ENCODE peak calls at places on chromosomes 1 and 21, in ten cellular contexts. N is foreskin fibroblast, V is GM12865, A is AG09309, L is natural killer cell, Z is GM06990, F is cardiac fibroblast, R is endothelial cell, M is nephron progenitor cell, S is upper lobe of left lung. D is an unnamed sample.

GRCh38 chr1:247107694-247108093 is 3.5 kb upstream of the ZNF669 start:
- DNase-seq in N (no peak), V (no peak), A (no peak), L (no peak), Z (no peak), F (no peak), R (no peak), M (no peak), S (no peak), D (no peak)

GRCh38 chr1:33296082-33296458 is 24.8 kb downstream of the A3GALT2 start:
- DNase-seq in N (peak; percentile 63), V (no peak), A (no peak), L (no peak), Z (no peak), F (no peak), R (no peak), M (no peak), S (no peak), D (no peak)

GRCh38 chr1:195721210-195721971 is 886.8 kb downstream of the KCNT2 start:
- DNase-seq in N (no peak), V (no peak), A (no peak), L (no peak), Z (no peak), F (no peak), R (no peak), M (no peak), S (no peak), D (no peak)

GRCh38 chr1:23577056-23577985 is 18.0 kb upstream of the ID3 start:
- DNase-seq in N (peak; percentile 76), V (peak; percentile 96), A (peak; percentile 79), L (no peak), Z (peak; percentile 74), F (peak; percentile 91), R (no peak), M (no peak), S (no peak), D (peak; percentile 96)

GRCh38 chr1:118294817-118295486 is 109.9 kb upstream of the SPAG17 start:
- DNase-seq in N (peak; percentile 17), V (no peak), A (peak; percentile 2), L (no peak), Z (no peak), F (peak; percentile 2), R (no peak), M (peak; percentile 11), S (no peak), D (no peak)

GRCh38 chr1:89986020-89986419 is 8.9 kb upstream of the ZNF326 start:
- DNase-seq in N (no peak), V (no peak), A (no peak), L (no peak), Z (no peak), F (no peak), R (no peak), M (no peak), S (no peak), D (no peak)

GRCh38 chr1:13899856-13900255 is 199.9 kb downstream of the PRDM2 start:
- DNase-seq in N (peak; percentile 78), V (no peak), A (peak; percentile 65), L (no peak), Z (no peak), F (peak; percentile 52), R (no peak), M (no peak), S (no peak), D (peak; percentile 44)

GRCh38 chr1:91282695-91283420 is 121.8 kb downstream of the HFM1 start:
- DNase-seq in N (peak; percentile 83), V (peak; percentile 76), A (peak; percentile 47), L (no peak), Z (no peak), F (peak; percentile 88), R (peak; percentile 68), M (peak; percentile 57), S (peak; percentile 56), D (peak; percentile 78)

GRCh38 chr21:43299441-43300277 is 127.3 kb downstream of the SIK1 start:
- DNase-seq in N (no peak), V (no peak), A (no peak), L (no peak), Z (no peak), F (no peak), R (no peak), M (no peak), S (peak; percentile 49), D (no peak)

GRCh38 chr1:201999625-202000238 is 10.7 kb upstream of the ELF3 start:
- DNase-seq in N (peak; percentile 58), V (peak; percentile 55), A (no peak), L (no peak), Z (no peak), F (peak; percentile 60), R (no peak), M (peak; percentile 36), S (peak; percentile 52), D (peak; percentile 45)

GRCh38 chr1:117659565-117660264 is 53.9 kb downstream of the TENT5C start:
- DNase-seq in N (no peak), V (peak; percentile 70), A (no peak), L (no peak), Z (peak; percentile 38), F (no peak), R (no peak), M (no peak), S (no peak), D (no peak)

GRCh38 chr1:48916121-48917069 is 139.7 kb upstream of the BEND5 start:
- DNase-seq in N (peak; percentile 79), V (peak; percentile 12), A (peak; percentile 32), L (no peak), Z (no peak), F (peak; percentile 81), R (peak; percentile 38), M (peak; percentile 12), S (no peak), D (peak; percentile 12)

GRCh38 chr1:181159451-181160151 is 71.1 kb downstream of the IER5 start:
- DNase-seq in N (no peak), V (peak; percentile 45), A (no peak), L (no peak), Z (no peak), F (peak; percentile 64), R (no peak), M (no peak), S (peak; percentile 77), D (no peak)

GRCh38 chr1:31765041-31765467 is 914 bp upstream of the ADGRB2 start:
- DNase-seq in N (peak; percentile 39), V (peak; percentile 19), A (no peak), L (no peak), Z (no peak), F (peak; percentile 46), R (peak; percentile 47), M (peak; percentile 59), S (no peak), D (no peak)

GRCh38 chr21:45120975-45121374 is 46.6 kb downstream of the ADARB1 start:
- DNase-seq in N (no peak), V (no peak), A (no peak), L (no peak), Z (no peak), F (no peak), R (no peak), M (no peak), S (no peak), D (peak; percentile 90)

GRCh38 chr1:145782166-145783099 is 41.5 kb downstream of the RNF115 start:
- DNase-seq in N (peak; percentile 90), V (no peak), A (peak; percentile 73), L (no peak), Z (no peak), F (peak; percentile 81), R (no peak), M (no peak), S (peak; percentile 23), D (peak; percentile 71)

GRCh38 chr1:173489149-173489600 is 12.0 kb downstream of the PRDX6 start:
- DNase-seq in N (peak; percentile 41), V (no peak), A (no peak), L (no peak), Z (no peak), F (peak; percentile 25), R (peak; percentile 8), M (no peak), S (no peak), D (no peak)
- TF ChIP-seq CTCF in N (no peak), V (no peak), A (no peak), L (no peak), Z (no peak), F (no peak), R (no peak), M (no peak), S (no peak), D (no peak)

DNA sequence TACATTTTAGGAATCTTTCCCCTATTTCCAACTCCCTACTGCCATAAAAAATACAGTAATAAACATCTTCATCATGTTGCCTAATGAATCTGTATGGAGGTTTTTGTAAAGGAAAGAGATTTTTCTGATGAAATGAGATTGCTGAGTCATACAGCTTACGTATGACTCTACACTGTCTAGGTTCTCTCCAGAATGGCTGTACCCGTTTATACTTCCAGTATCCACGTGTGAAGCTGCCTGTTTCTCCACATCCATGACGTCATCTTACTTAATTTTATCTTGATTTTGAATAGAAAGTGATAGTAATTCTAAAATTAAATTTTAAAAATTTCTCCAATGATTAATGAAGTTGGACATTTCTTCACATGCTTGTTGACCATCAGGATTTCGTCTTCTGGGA is 103.7 kb downstream of the COQ8A start:
- DNase-seq in N (peak; percentile 29), V (no peak), A (no peak), L (no peak), Z (no peak), F (peak; percentile 62), R (no peak), M (no peak), S (no peak), D (peak; percentile 65)
- TF ChIP-seq CTCF in N (no peak), V (no peak), A (no peak), L (no peak), Z (no peak), F (no peak), R (no peak), M (no peak), S (no peak), D (no peak)

GRCh38 chr1:152623203-152623844 is 421 bp upstream of the LCE3A start:
- DNase-seq in N (no peak), V (peak; percentile 26), A (no peak), L (no peak), Z (peak; percentile 44), F (no peak), R (no peak), M (no peak), S (no peak), D (no peak)
- TF ChIP-seq CTCF in N (no peak), V (peak; percentile 51), A (peak; percentile 4), L (no peak), Z (peak; percentile 64), F (no peak), R (peak; percentile 44), M (no peak), S (no peak), D (no peak)

DNA sequence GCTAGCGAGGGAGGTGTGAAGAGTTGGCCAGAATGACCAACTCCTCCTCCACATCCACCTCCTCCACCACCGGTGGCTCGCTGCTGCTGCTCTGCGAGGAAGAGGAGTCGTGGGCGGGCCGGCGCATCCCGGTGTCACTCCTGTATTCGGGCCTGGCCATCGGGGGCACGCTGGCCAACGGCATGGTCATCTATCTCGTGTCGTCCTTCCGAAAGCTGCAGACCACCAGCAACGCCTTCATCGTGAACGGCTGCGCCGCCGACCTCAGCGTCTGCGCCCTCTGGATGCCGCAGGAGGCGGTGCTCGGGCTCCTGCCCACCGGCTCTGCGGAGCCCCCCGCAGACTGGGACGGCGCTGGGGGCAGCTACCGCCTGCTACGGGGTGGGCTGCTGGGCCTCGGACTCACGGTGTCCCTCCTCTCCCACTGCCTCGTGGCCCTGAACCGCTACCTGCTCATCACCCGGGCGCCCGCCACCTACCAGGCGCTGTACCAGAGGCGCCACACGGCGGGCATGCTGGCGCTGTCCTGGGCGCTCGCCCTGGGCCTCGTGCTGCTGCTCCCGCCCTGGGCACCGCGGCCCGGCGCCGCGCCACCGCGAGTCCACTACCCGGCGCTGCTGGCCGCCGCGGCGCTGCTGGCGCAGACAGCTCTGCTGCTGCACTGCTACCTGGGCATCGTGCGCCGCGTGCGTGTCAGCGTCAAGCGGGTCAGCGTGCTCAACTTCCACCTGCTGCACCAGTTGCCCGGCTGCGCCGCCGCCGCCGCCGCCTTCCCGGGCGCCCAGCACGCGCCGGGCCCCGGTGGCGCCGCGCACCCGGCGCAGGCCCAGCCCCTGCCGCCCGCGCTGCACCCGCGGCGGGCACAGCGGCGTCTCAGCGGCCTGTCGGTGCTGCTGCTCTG is 1.2 kb downstream of the GPR88 start:
- DNase-seq in N (peak; percentile 41), V (no peak), A (no peak), L (peak; percentile 19), Z (peak; percentile 53), F (no peak), R (peak; percentile 24), M (peak; percentile 55), S (no peak), D (no peak)
- TF ChIP-seq CTCF in N (no peak), V (no peak), A (no peak), L (peak; percentile 9), Z (peak; percentile 30), F (no peak), R (no peak), M (peak; percentile 20), S (no peak), D (peak; percentile 12)